ENCODE peak calls at places on chromosomes 7 and 10, in four cellular contexts. One of them, this sample, is unnamed.

GRCh38 chr7:676972-677385 is 49.5 kb upstream of the DNAAF5 start:
- DNase-seq in CD4-positive, CD25-positive, alpha-beta regulatory T cell: no peak
- DNase-seq in mesenteric fat pad: no peak
- DNase-seq in AG04449: no peak
- DNase-seq in this sample: no peak

GRCh38 chr10:93299606-93300353 is 182.4 kb downstream of the MYOF start:
- DNase-seq in CD4-positive, CD25-positive, alpha-beta regulatory T cell: no peak
- DNase-seq in AG04449: peak; percentile 37
- DNase-seq in mesenteric fat pad: no peak
- DNase-seq in this sample: peak; percentile 37

GRCh38 chr7:150503581-150503980 is 11.1 kb upstream of the GIMAP7 start:
- DNase-seq in mesenteric fat pad: no peak
- DNase-seq in CD4-positive, CD25-positive, alpha-beta regulatory T cell: no peak
- DNase-seq in AG04449: no peak
- DNase-seq in this sample: no peak

GRCh38 chr10:16853201-16853600 is 36.0 kb upstream of the RSU1 start:
- DNase-seq in AG04449: no peak
- DNase-seq in mesenteric fat pad: no peak
- DNase-seq in CD4-positive, CD25-positive, alpha-beta regulatory T cell: no peak
- DNase-seq in this sample: no peak

GRCh38 chr7:96331233-96331632 is 9.3 kb upstream of the SLC25A13 start:
- DNase-seq in CD4-positive, CD25-positive, alpha-beta regulatory T cell: no peak
- DNase-seq in AG04449: no peak
- DNase-seq in mesenteric fat pad: no peak
- DNase-seq in this sample: no peak

GRCh38 chr7:18408868-18409267 is 86.7 kb upstream of the HDAC9 start:
- DNase-seq in CD4-positive, CD25-positive, alpha-beta regulatory T cell: no peak
- DNase-seq in AG04449: no peak
- DNase-seq in mesenteric fat pad: no peak
- DNase-seq in this sample: no peak

GRCh38 chr10:49140306-49141175 is 6.7 kb upstream of the FAM170B start:
- DNase-seq in mesenteric fat pad: no peak
- DNase-seq in CD4-positive, CD25-positive, alpha-beta regulatory T cell: no peak
- DNase-seq in AG04449: no peak
- DNase-seq in this sample: no peak

GRCh38 chr10:92695679-92696605 is 6.2 kb downstream of the HHEX start:
- DNase-seq in mesenteric fat pad: no peak
- DNase-seq in CD4-positive, CD25-positive, alpha-beta regulatory T cell: no peak
- DNase-seq in AG04449: no peak
- DNase-seq in this sample: no peak

GRCh38 chr7:142539901-142540300 is 209.4 kb upstream of the PRSS1 start:
- DNase-seq in CD4-positive, CD25-positive, alpha-beta regulatory T cell: no peak
- DNase-seq in AG04449: no peak
- DNase-seq in mesenteric fat pad: no peak
- DNase-seq in this sample: no peak

GRCh38 chr7:47758546-47758945 is 176.6 kb upstream of the TNS3 start:
- DNase-seq in CD4-positive, CD25-positive, alpha-beta regulatory T cell: no peak
- DNase-seq in AG04449: no peak
- DNase-seq in mesenteric fat pad: no peak
- DNase-seq in this sample: peak; percentile 10

GRCh38 chr10:60621018-60621417 is 157.3 kb upstream of the CDK1 start:
- DNase-seq in mesenteric fat pad: no peak
- DNase-seq in AG04449: no peak
- DNase-seq in CD4-positive, CD25-positive, alpha-beta regulatory T cell: no peak
- DNase-seq in this sample: no peak

GRCh38 chr10:122162566-122163181 is 108.4 kb upstream of the BTBD16 start:
- DNase-seq in AG04449: no peak
- DNase-seq in CD4-positive, CD25-positive, alpha-beta regulatory T cell: no peak
- DNase-seq in mesenteric fat pad: no peak
- DNase-seq in this sample: no peak

GRCh38 chr10:601356-601963 is 88.0 kb downstream of the DIP2C start:
- DNase-seq in CD4-positive, CD25-positive, alpha-beta regulatory T cell: no peak
- DNase-seq in AG04449: no peak
- DNase-seq in mesenteric fat pad: peak; percentile 69
- DNase-seq in this sample: no peak

GRCh38 chr7:155257482-155258232 is 40.0 kb upstream of the INSIG1 start:
- DNase-seq in AG04449: peak; percentile 51
- DNase-seq in CD4-positive, CD25-positive, alpha-beta regulatory T cell: no peak
- DNase-seq in mesenteric fat pad: peak; percentile 92
- DNase-seq in this sample: peak; percentile 80

GRCh38 chr7:101650579-101651081 is 21.5 kb upstream of the MYL10 start:
- DNase-seq in mesenteric fat pad: no peak
- DNase-seq in CD4-positive, CD25-positive, alpha-beta regulatory T cell: no peak
- DNase-seq in AG04449: no peak
- DNase-seq in this sample: no peak

GRCh38 chr10:133444342-133445267 is 9.1 kb upstream of the SCART1 start:
- DNase-seq in AG04449: no peak
- DNase-seq in mesenteric fat pad: no peak
- DNase-seq in CD4-positive, CD25-positive, alpha-beta regulatory T cell: no peak
- DNase-seq in this sample: no peak